ENCODE peak calls at places on chromosomes 12 and 14, in four cellular contexts. X is A172; R is stimulated activated CD8-positive, alpha-beta memory T cell treated with anti-CD3 and anti-CD28 coated beads, Interleukin-7, amount 100 ng/mL, for 48 hours; W is stimulated activated CD4-positive, alpha-beta T cell treated with anti-CD3 and anti-CD28 coated beads, Interleukin-15, amount 100 ng/mL, for 1 hour. P is an unnamed sample.

GRCh38 chr12:63132201-63132600 is 18.8 kb downstream of the AVPR1A start:
- DNase-seq in X (no peak), R (no peak), W (no peak), P (no peak)

GRCh38 chr14:69046468-69046867 is 67.4 kb upstream of the ACTN1 start:
- DNase-seq in R (no peak), X (no peak), W (no peak), P (no peak)

GRCh38 chr12:123602651-123603195 is 824 bp downstream of the DDX55 start:
- DNase-seq in X (no peak), R (no peak), W (no peak), P (no peak)

GRCh38 chr12:122020795-122021192 is 890 bp upstream of the BCL7A start:
- DNase-seq in W (no peak), X (no peak), R (no peak), P (no peak)

GRCh38 chr12:123398177-123398916 is 14.4 kb downstream of the KMT5A start:
- DNase-seq in X (no peak), R (no peak), W (no peak), P (no peak)

GRCh38 chr14:92207012-92207927 is 85.5 kb downstream of the CPSF2 start:
- DNase-seq in X (no peak), W (no peak), R (no peak), P (no peak)

GRCh38 chr12:9133243-9133938 is 17.7 kb upstream of the A2M start:
- DNase-seq in W (no peak), R (no peak), X (no peak), P (no peak)

GRCh38 chr14:86796221-86797074 is 1196.5 kb downstream of the GALC start:
- DNase-seq in W (no peak), X (peak), R (no peak), P (no peak)

GRCh38 chr12:42213954-42214426 is 24.1 kb downstream of the YAF2 start:
- DNase-seq in X (no peak), W (no peak), R (no peak), P (no peak)

GRCh38 chr14:102999227-102999895 is 58.0 kb downstream of the CDC42BPB start:
- DNase-seq in X (no peak), R (no peak), W (no peak), P (no peak)

GRCh38 chr14:54722791-54723432 is 156.0 kb downstream of the SAMD4A start:
- DNase-seq in W (no peak), R (no peak), X (no peak), P (no peak)

GRCh38 chr14:105878125-105878524 is 351.7 kb downstream of the TMEM121 start:
- DNase-seq in W (no peak), X (no peak), R (no peak), P (no peak)

GRCh38 chr12:120856980-120857379 is 47.2 kb downstream of the SPPL3 start:
- DNase-seq in R (no peak), X (no peak), W (no peak), P (no peak)

GRCh38 chr12:55745361-55746146 is 2.6 kb downstream of the GDF11 start:
- DNase-seq in R (no peak), X (no peak), W (no peak), P (no peak)

GRCh38 chr12:98894412-98895085 is 249.5 kb downstream of the APAF1 start:
- DNase-seq in W (no peak), X (no peak), R (no peak), P (no peak)

GRCh38 chr12:4086481-4086880 is 187.1 kb upstream of the CCND2 start:
- DNase-seq in R (no peak), W (no peak), X (no peak), P (no peak)

GRCh38 chr12:89770391-89770790 is 61.8 kb upstream of the ATP2B1 start:
- DNase-seq in X (peak), R (no peak), W (no peak), P (no peak)

GRCh38 chr14:50319721-50320120 is 7.6 kb downstream of the DMAC2L start:
- DNase-seq in X (no peak), R (no peak), W (no peak), P (no peak)

GRCh38 chr14:61923348-61923747 is 161.1 kb downstream of the SNAPC1 start:
- DNase-seq in R (no peak), X (peak), W (no peak), P (no peak)

GRCh38 chr12:132471011-132471857 is 18.7 kb upstream of the FBRSL1 start:
- DNase-seq in R (no peak), W (no peak), X (no peak), P (no peak)

GRCh38 chr14:72891666-72892102 is 2.2 kb downstream of the DPF3 start:
- DNase-seq in X (no peak), R (no peak), W (no peak), P (no peak)

GRCh38 chr12:121023799-121024198 is 7.5 kb upstream of the C12orf43 start:
- DNase-seq in W (no peak), R (no peak), X (no peak), P (no peak)

GRCh38 chr14:102554835-102555819 is 37.3 kb upstream of the RCOR1 start:
- DNase-seq in W (peak), R (no peak), X (no peak), P (peak)

GRCh38 chr14:93974299-93974698 is 2.1 kb downstream of the ASB2 start:
- DNase-seq in X (no peak), W (no peak), R (no peak), P (no peak)

GRCh38 chr14:88225721-88226120 is 97.3 kb downstream of the KCNK10 start:
- DNase-seq in R (no peak), X (no peak), W (no peak), P (no peak)

GRCh38 chr12:110533607-110534006 is 31.5 kb downstream of the RAD9B start:
- DNase-seq in W (no peak), X (no peak), R (no peak), P (no peak)

GRCh38 chr12:106304001-106304421 is 1.5 kb downstream of the TCP11L2 start:
- DNase-seq in W (no peak), R (no peak), X (no peak), P (no peak)

GRCh38 chr12:6230321-6231110 is 30.3 kb downstream of the CD9 start:
- DNase-seq in W (peak), X (no peak), R (peak), P (peak)

GRCh38 chr12:11815397-11815796 is 165.9 kb downstream of the ETV6 start:
- DNase-seq in W (no peak), R (no peak), X (no peak), P (no peak)

GRCh38 chr14:51733147-51733546 is 81.4 kb downstream of the FRMD6 start:
- DNase-seq in W (no peak), X (no peak), R (no peak), P (no peak)

GRCh38 chr12:65779091-65779642 is 45.1 kb upstream of the HMGA2 start:
- DNase-seq in X (peak), R (no peak), W (no peak), P (no peak)

GRCh38 chr12:119061208-119061796 is 80.0 kb downstream of the SRRM4 start:
- DNase-seq in W (no peak), X (peak), R (no peak), P (no peak)

GRCh38 chr12:121980211-121980891 is 41.3 kb upstream of the BCL7A start:
- DNase-seq in X (no peak), R (no peak), W (no peak), P (no peak)

GRCh38 chr12:50066402-50066801 is 9.0 kb downstream of the ASIC1 start:
- DNase-seq in R (no peak), W (no peak), X (peak), P (no peak)

GRCh38 chr14:58541623-58542022 is 96.1 kb upstream of the DACT1 start:
- DNase-seq in W (no peak), X (no peak), R (no peak), P (no peak)

GRCh38 chr14:82725188-82725587 is 1191.5 kb upstream of the SEL1L start:
- DNase-seq in X (peak), R (no peak), W (no peak), P (no peak)

P was measured in central memory CD8-positive, alpha-beta T cell.